ENCODE peak calls at places on chromosome 14, in nine cellular contexts. One of them, this sample, is unnamed.

GRCh38 chr14:55454264-55455151 is 14.1 kb upstream of the TBPL2 start:
- DNase-seq in activated CD4-positive, alpha-beta T cell treated with anti-CD3 and anti-CD28 coated beads, Interleukin-2, amount 10 ng/mL, durations not matched to agents 7 days and 5 days: no peak
- DNase-seq in astrocyte of the spinal cord: peak
- DNase-seq in NCI-H345: peak
- DNase-seq in heart left ventricle: peak
- DNase-seq in NCI-H524: peak
- DNase-seq in fibroblast of mammary gland: peak
- DNase-seq in activated T-helper 1 cell treated with anti-CD3 and anti-CD28 coated beads, Interleukin-12 subunit alpha, Interleukin-12 subunit beta, Interleukin-2, Interleukin-4 antibody, amounts not matched to agents 30 ng/mL and 10 ng/mL and 1 ng/mL, durations not matched to agents 14 hours and 24 hours and 36 hours: no peak
- DNase-seq in CD14-positive monocyte: peak
- DNase-seq in this sample: peak

GRCh38 chr14:76938092-76938500 is 90.4 kb downstream of the IRF2BPL start:
- DNase-seq in activated CD4-positive, alpha-beta T cell treated with anti-CD3 and anti-CD28 coated beads, Interleukin-2, amount 10 ng/mL, durations not matched to agents 7 days and 5 days: no peak
- DNase-seq in astrocyte of the spinal cord: peak
- DNase-seq in NCI-H345: no peak
- DNase-seq in heart left ventricle: no peak
- DNase-seq in NCI-H524: peak
- DNase-seq in fibroblast of mammary gland: no peak
- DNase-seq in activated T-helper 1 cell treated with anti-CD3 and anti-CD28 coated beads, Interleukin-12 subunit alpha, Interleukin-12 subunit beta, Interleukin-2, Interleukin-4 antibody, amounts not matched to agents 30 ng/mL and 10 ng/mL and 1 ng/mL, durations not matched to agents 14 hours and 24 hours and 36 hours: no peak
- DNase-seq in CD14-positive monocyte: no peak
- DNase-seq in this sample: no peak

GRCh38 chr14:53630336-53630735 is 326.3 kb downstream of the BMP4 start:
- DNase-seq in activated CD4-positive, alpha-beta T cell treated with anti-CD3 and anti-CD28 coated beads, Interleukin-2, amount 10 ng/mL, durations not matched to agents 7 days and 5 days: no peak
- DNase-seq in astrocyte of the spinal cord: peak
- DNase-seq in NCI-H345: peak
- DNase-seq in heart left ventricle: no peak
- DNase-seq in NCI-H524: peak
- DNase-seq in fibroblast of mammary gland: no peak
- DNase-seq in activated T-helper 1 cell treated with anti-CD3 and anti-CD28 coated beads, Interleukin-12 subunit alpha, Interleukin-12 subunit beta, Interleukin-2, Interleukin-4 antibody, amounts not matched to agents 30 ng/mL and 10 ng/mL and 1 ng/mL, durations not matched to agents 14 hours and 24 hours and 36 hours: no peak
- DNase-seq in CD14-positive monocyte: no peak
- DNase-seq in this sample: no peak

GRCh38 chr14:103943673-103944072 is 1.3 kb upstream of the RD3L start:
- DNase-seq in activated CD4-positive, alpha-beta T cell treated with anti-CD3 and anti-CD28 coated beads, Interleukin-2, amount 10 ng/mL, durations not matched to agents 7 days and 5 days: no peak
- DNase-seq in astrocyte of the spinal cord: no peak
- DNase-seq in NCI-H345: peak
- DNase-seq in heart left ventricle: no peak
- DNase-seq in NCI-H524: no peak
- DNase-seq in fibroblast of mammary gland: peak
- DNase-seq in activated T-helper 1 cell treated with anti-CD3 and anti-CD28 coated beads, Interleukin-12 subunit alpha, Interleukin-12 subunit beta, Interleukin-2, Interleukin-4 antibody, amounts not matched to agents 30 ng/mL and 10 ng/mL and 1 ng/mL, durations not matched to agents 14 hours and 24 hours and 36 hours: no peak
- DNase-seq in CD14-positive monocyte: no peak
- DNase-seq in this sample: no peak

GRCh38 chr14:36975834-36976233 is 196.6 kb downstream of the SLC25A21 start:
- DNase-seq in activated CD4-positive, alpha-beta T cell treated with anti-CD3 and anti-CD28 coated beads, Interleukin-2, amount 10 ng/mL, durations not matched to agents 7 days and 5 days: no peak
- DNase-seq in astrocyte of the spinal cord: no peak
- DNase-seq in NCI-H345: peak
- DNase-seq in heart left ventricle: no peak
- DNase-seq in NCI-H524: peak
- DNase-seq in fibroblast of mammary gland: peak
- DNase-seq in activated T-helper 1 cell treated with anti-CD3 and anti-CD28 coated beads, Interleukin-12 subunit alpha, Interleukin-12 subunit beta, Interleukin-2, Interleukin-4 antibody, amounts not matched to agents 30 ng/mL and 10 ng/mL and 1 ng/mL, durations not matched to agents 14 hours and 24 hours and 36 hours: no peak
- DNase-seq in CD14-positive monocyte: no peak
- DNase-seq in this sample: no peak

GRCh38 chr14:31937730-31938346 is 139.3 kb upstream of the ARHGAP5 start:
- DNase-seq in activated CD4-positive, alpha-beta T cell treated with anti-CD3 and anti-CD28 coated beads, Interleukin-2, amount 10 ng/mL, durations not matched to agents 7 days and 5 days: peak
- DNase-seq in astrocyte of the spinal cord: peak
- DNase-seq in NCI-H345: no peak
- DNase-seq in heart left ventricle: peak
- DNase-seq in NCI-H524: no peak
- DNase-seq in fibroblast of mammary gland: peak
- DNase-seq in activated T-helper 1 cell treated with anti-CD3 and anti-CD28 coated beads, Interleukin-12 subunit alpha, Interleukin-12 subunit beta, Interleukin-2, Interleukin-4 antibody, amounts not matched to agents 30 ng/mL and 10 ng/mL and 1 ng/mL, durations not matched to agents 14 hours and 24 hours and 36 hours: peak
- DNase-seq in CD14-positive monocyte: peak
- DNase-seq in this sample: no peak

GRCh38 chr14:53183611-53184010 is 30.5 kb upstream of the DDHD1 start:
- DNase-seq in activated CD4-positive, alpha-beta T cell treated with anti-CD3 and anti-CD28 coated beads, Interleukin-2, amount 10 ng/mL, durations not matched to agents 7 days and 5 days: no peak
- DNase-seq in astrocyte of the spinal cord: no peak
- DNase-seq in NCI-H345: no peak
- DNase-seq in heart left ventricle: no peak
- DNase-seq in NCI-H524: no peak
- DNase-seq in fibroblast of mammary gland: peak
- DNase-seq in activated T-helper 1 cell treated with anti-CD3 and anti-CD28 coated beads, Interleukin-12 subunit alpha, Interleukin-12 subunit beta, Interleukin-2, Interleukin-4 antibody, amounts not matched to agents 30 ng/mL and 10 ng/mL and 1 ng/mL, durations not matched to agents 14 hours and 24 hours and 36 hours: no peak
- DNase-seq in CD14-positive monocyte: no peak
- DNase-seq in this sample: no peak

GRCh38 chr14:68655021-68655811 is 137.7 kb downstream of the ZFP36L1 start:
- DNase-seq in activated CD4-positive, alpha-beta T cell treated with anti-CD3 and anti-CD28 coated beads, Interleukin-2, amount 10 ng/mL, durations not matched to agents 7 days and 5 days: no peak
- DNase-seq in astrocyte of the spinal cord: peak
- DNase-seq in NCI-H345: no peak
- DNase-seq in heart left ventricle: no peak
- DNase-seq in NCI-H524: peak
- DNase-seq in fibroblast of mammary gland: no peak
- DNase-seq in activated T-helper 1 cell treated with anti-CD3 and anti-CD28 coated beads, Interleukin-12 subunit alpha, Interleukin-12 subunit beta, Interleukin-2, Interleukin-4 antibody, amounts not matched to agents 30 ng/mL and 10 ng/mL and 1 ng/mL, durations not matched to agents 14 hours and 24 hours and 36 hours: no peak
- DNase-seq in CD14-positive monocyte: no peak
- DNase-seq in this sample: no peak

GRCh38 chr14:61460853-61461611 is 139.7 kb downstream of the PRKCH start:
- DNase-seq in activated CD4-positive, alpha-beta T cell treated with anti-CD3 and anti-CD28 coated beads, Interleukin-2, amount 10 ng/mL, durations not matched to agents 7 days and 5 days: peak
- DNase-seq in astrocyte of the spinal cord: no peak
- DNase-seq in NCI-H345: no peak
- DNase-seq in heart left ventricle: no peak
- DNase-seq in NCI-H524: peak
- DNase-seq in fibroblast of mammary gland: peak
- DNase-seq in activated T-helper 1 cell treated with anti-CD3 and anti-CD28 coated beads, Interleukin-12 subunit alpha, Interleukin-12 subunit beta, Interleukin-2, Interleukin-4 antibody, amounts not matched to agents 30 ng/mL and 10 ng/mL and 1 ng/mL, durations not matched to agents 14 hours and 24 hours and 36 hours: no peak
- DNase-seq in CD14-positive monocyte: no peak
- DNase-seq in this sample: no peak

GRCh38 chr14:37819155-37820015 is 224.0 kb downstream of the TTC6 start:
- DNase-seq in activated CD4-positive, alpha-beta T cell treated with anti-CD3 and anti-CD28 coated beads, Interleukin-2, amount 10 ng/mL, durations not matched to agents 7 days and 5 days: no peak
- DNase-seq in astrocyte of the spinal cord: peak
- DNase-seq in NCI-H345: no peak
- DNase-seq in heart left ventricle: no peak
- DNase-seq in NCI-H524: no peak
- DNase-seq in fibroblast of mammary gland: peak
- DNase-seq in activated T-helper 1 cell treated with anti-CD3 and anti-CD28 coated beads, Interleukin-12 subunit alpha, Interleukin-12 subunit beta, Interleukin-2, Interleukin-4 antibody, amounts not matched to agents 30 ng/mL and 10 ng/mL and 1 ng/mL, durations not matched to agents 14 hours and 24 hours and 36 hours: no peak
- DNase-seq in CD14-positive monocyte: no peak
- DNase-seq in this sample: no peak

GRCh38 chr14:75489480-75489837 is 32.8 kb upstream of the BATF start:
- DNase-seq in activated CD4-positive, alpha-beta T cell treated with anti-CD3 and anti-CD28 coated beads, Interleukin-2, amount 10 ng/mL, durations not matched to agents 7 days and 5 days: no peak
- DNase-seq in astrocyte of the spinal cord: no peak
- DNase-seq in NCI-H345: peak
- DNase-seq in heart left ventricle: no peak
- DNase-seq in NCI-H524: no peak
- DNase-seq in fibroblast of mammary gland: no peak
- DNase-seq in activated T-helper 1 cell treated with anti-CD3 and anti-CD28 coated beads, Interleukin-12 subunit alpha, Interleukin-12 subunit beta, Interleukin-2, Interleukin-4 antibody, amounts not matched to agents 30 ng/mL and 10 ng/mL and 1 ng/mL, durations not matched to agents 14 hours and 24 hours and 36 hours: no peak
- DNase-seq in CD14-positive monocyte: no peak
- DNase-seq in this sample: no peak

GRCh38 chr14:32413967-32414640 is 85.0 kb downstream of the AKAP6 start:
- DNase-seq in activated CD4-positive, alpha-beta T cell treated with anti-CD3 and anti-CD28 coated beads, Interleukin-2, amount 10 ng/mL, durations not matched to agents 7 days and 5 days: no peak
- DNase-seq in astrocyte of the spinal cord: no peak
- DNase-seq in NCI-H345: no peak
- DNase-seq in heart left ventricle: no peak
- DNase-seq in NCI-H524: no peak
- DNase-seq in fibroblast of mammary gland: no peak
- DNase-seq in activated T-helper 1 cell treated with anti-CD3 and anti-CD28 coated beads, Interleukin-12 subunit alpha, Interleukin-12 subunit beta, Interleukin-2, Interleukin-4 antibody, amounts not matched to agents 30 ng/mL and 10 ng/mL and 1 ng/mL, durations not matched to agents 14 hours and 24 hours and 36 hours: no peak
- DNase-seq in CD14-positive monocyte: no peak
- DNase-seq in this sample: no peak

GRCh38 chr14:104860414-104860813 is 4.7 kb upstream of the CEP170B start:
- DNase-seq in activated CD4-positive, alpha-beta T cell treated with anti-CD3 and anti-CD28 coated beads, Interleukin-2, amount 10 ng/mL, durations not matched to agents 7 days and 5 days: no peak
- DNase-seq in astrocyte of the spinal cord: no peak
- DNase-seq in NCI-H345: no peak
- DNase-seq in heart left ventricle: no peak
- DNase-seq in NCI-H524: no peak
- DNase-seq in fibroblast of mammary gland: no peak
- DNase-seq in activated T-helper 1 cell treated with anti-CD3 and anti-CD28 coated beads, Interleukin-12 subunit alpha, Interleukin-12 subunit beta, Interleukin-2, Interleukin-4 antibody, amounts not matched to agents 30 ng/mL and 10 ng/mL and 1 ng/mL, durations not matched to agents 14 hours and 24 hours and 36 hours: no peak
- DNase-seq in CD14-positive monocyte: no peak
- DNase-seq in this sample: no peak

GRCh38 chr14:52299692-52300278 is 14.3 kb upstream of the PTGER2 start:
- DNase-seq in activated CD4-positive, alpha-beta T cell treated with anti-CD3 and anti-CD28 coated beads, Interleukin-2, amount 10 ng/mL, durations not matched to agents 7 days and 5 days: peak
- DNase-seq in astrocyte of the spinal cord: peak
- DNase-seq in NCI-H345: peak
- DNase-seq in heart left ventricle: no peak
- DNase-seq in NCI-H524: peak
- DNase-seq in fibroblast of mammary gland: peak
- DNase-seq in activated T-helper 1 cell treated with anti-CD3 and anti-CD28 coated beads, Interleukin-12 subunit alpha, Interleukin-12 subunit beta, Interleukin-2, Interleukin-4 antibody, amounts not matched to agents 30 ng/mL and 10 ng/mL and 1 ng/mL, durations not matched to agents 14 hours and 24 hours and 36 hours: no peak
- DNase-seq in CD14-positive monocyte: no peak
- DNase-seq in this sample: peak

This sample was measured in frontal cortex.